ENCODE peak calls at places on chromosomes 7 and 10, in eight cellular contexts. Q is activated CD8-positive, alpha-beta memory T cell treated with anti-CD3 and anti-CD28 coated beads, Interleukin-2, amount 10 ng/mL, durations not matched to agents 7 days and 5 days; P is AG08396; C is PC-9; Z is HT-29; T is PC-3; V is activated naive CD4-positive, alpha-beta T cell treated with anti-CD3 and anti-CD28 coated beads, Interleukin-2, amount 10 ng/mL, durations not matched to agents 7 days and 5 days; K is GM18507. W is an unnamed sample.

GRCh38 chr7:120431016-120431415 is 158.0 kb downstream of the KCND2 start:
- DNase-seq in Q (no peak), P (no peak), C (no peak), Z (no peak), T (no peak), V (no peak), K (no peak), W (no peak)

GRCh38 chr7:24419070-24419469 is 135.1 kb downstream of the NPY start:
- DNase-seq in Q (no peak), P (no peak), C (no peak), Z (peak), T (peak), V (no peak), K (no peak), W (no peak)

GRCh38 chr7:139725077-139725476 is 52.7 kb downstream of the HIPK2 start:
- DNase-seq in Q (no peak), P (peak), C (peak), Z (no peak), T (peak), V (no peak), K (no peak), W (no peak)

GRCh38 chr7:27170936-27171635 is 3.0 kb downstream of the HOXA10 start:
- DNase-seq in Q (no peak), P (no peak), C (no peak), Z (peak), T (peak), V (no peak), K (no peak), W (no peak)

GRCh38 chr7:4191525-4191924 is 490.6 kb upstream of the FOXK1 start:
- DNase-seq in Q (no peak), P (no peak), C (no peak), Z (no peak), T (no peak), V (no peak), K (no peak), W (no peak)

GRCh38 chr7:151757274-151757673 is 119.6 kb downstream of the PRKAG2 start:
- DNase-seq in Q (no peak), P (peak), C (peak), Z (no peak), T (no peak), V (no peak), K (no peak), W (no peak)

GRCh38 chr10:130411496-130412070 is 275.4 kb downstream of the GLRX3 start:
- DNase-seq in Q (no peak), P (no peak), C (no peak), Z (no peak), T (no peak), V (no peak), K (no peak), W (no peak)

GRCh38 chr7:142626420-142627035 is 122.7 kb upstream of the PRSS1 start:
- DNase-seq in Q (peak), P (no peak), C (no peak), Z (peak), T (peak), V (peak), K (no peak), W (peak)

GRCh38 chr7:130369110-130369711 is 11.1 kb upstream of the CPA1 start:
- DNase-seq in Q (no peak), P (peak), C (no peak), Z (no peak), T (no peak), V (no peak), K (no peak), W (no peak)

GRCh38 chr7:27735165-27735564 is 4.8 kb upstream of the TAX1BP1 start:
- DNase-seq in Q (no peak), P (no peak), C (peak), Z (peak), T (peak), V (no peak), K (no peak), W (no peak)

GRCh38 chr10:17644485-17644964 is 574 bp downstream of the STAM start:
- DNase-seq in Q (no peak), P (peak), C (no peak), Z (peak), T (no peak), V (no peak), K (no peak), W (no peak)

GRCh38 chr7:130149575-130150139 is 55.5 kb downstream of the TMEM209 start:
- DNase-seq in Q (no peak), P (no peak), C (no peak), Z (no peak), T (no peak), V (no peak), K (no peak), W (no peak)

GRCh38 chr7:143269254-143269653 is 6.0 kb downstream of the GSTK1 start:
- DNase-seq in Q (no peak), P (no peak), C (no peak), Z (no peak), T (no peak), V (no peak), K (no peak), W (no peak)

GRCh38 chr10:29555746-29556481 is 78.9 kb downstream of the SVIL start:
- DNase-seq in Q (no peak), P (peak), C (no peak), Z (peak), T (peak), V (no peak), K (no peak), W (no peak)

GRCh38 chr10:5959581-5960069 is 17.7 kb downstream of the IL15RA start:
- DNase-seq in Q (no peak), P (no peak), C (no peak), Z (no peak), T (no peak), V (no peak), K (no peak), W (no peak)

GRCh38 chr10:23021430-23021829 is 73.9 kb upstream of the MSRB2 start:
- DNase-seq in Q (no peak), P (no peak), C (no peak), Z (no peak), T (no peak), V (no peak), K (no peak), W (no peak)

GRCh38 chr10:113469796-113470195 is 83.1 kb upstream of the HABP2 start:
- DNase-seq in Q (no peak), P (no peak), C (no peak), Z (no peak), T (no peak), V (no peak), K (no peak), W (no peak)

GRCh38 chr7:18927134-18927533 is 190.3 kb downstream of the TWIST1 start:
- DNase-seq in Q (no peak), P (peak), C (no peak), Z (no peak), T (no peak), V (no peak), K (no peak), W (no peak)

GRCh38 chr7:30315589-30315988 is 31.2 kb downstream of the ZNRF2 start:
- DNase-seq in Q (no peak), P (no peak), C (no peak), Z (no peak), T (peak), V (no peak), K (no peak), W (no peak)

GRCh38 chr10:48210391-48210790 is 64.1 kb downstream of the FRMPD2 start:
- DNase-seq in Q (no peak), P (no peak), C (no peak), Z (no peak), T (no peak), V (no peak), K (no peak), W (no peak)

GRCh38 chr10:71835671-71836593 is 15.1 kb downstream of the PSAP start:
- DNase-seq in Q (no peak), P (peak), C (peak), Z (no peak), T (no peak), V (no peak), K (peak), W (peak)

GRCh38 chr10:117534321-117535044 is 8.1 kb upstream of the EMX2 start:
- DNase-seq in Q (no peak), P (no peak), C (no peak), Z (no peak), T (no peak), V (no peak), K (no peak), W (no peak)

GRCh38 chr10:8288600-8288999 is 234.1 kb downstream of the GATA3 start:
- DNase-seq in Q (no peak), P (no peak), C (no peak), Z (no peak), T (no peak), V (no peak), K (no peak), W (no peak)

GRCh38 chr10:61765176-61766087 is 102.7 kb downstream of the CABCOCO1 start:
- DNase-seq in Q (no peak), P (no peak), C (no peak), Z (no peak), T (no peak), V (no peak), K (no peak), W (no peak)

GRCh38 chr7:32058017-32058416 is 12.2 kb downstream of the PDE1C start:
- DNase-seq in Q (no peak), P (no peak), C (peak), Z (no peak), T (no peak), V (no peak), K (no peak), W (no peak)

GRCh38 chr7:18345641-18346234 is 149.8 kb upstream of the HDAC9 start:
- DNase-seq in Q (no peak), P (peak), C (no peak), Z (peak), T (peak), V (peak), K (no peak), W (peak)

GRCh38 chr10:44805461-44806210 is 105.5 kb upstream of the TMEM72 start:
- DNase-seq in Q (peak), P (no peak), C (no peak), Z (no peak), T (no peak), V (no peak), K (no peak), W (peak)

GRCh38 chr7:18313970-18314369 is 181.6 kb upstream of the HDAC9 start:
- DNase-seq in Q (no peak), P (no peak), C (no peak), Z (no peak), T (peak), V (no peak), K (no peak), W (no peak)

GRCh38 chr10:72593963-72594362 is 31.9 kb downstream of the MICU1 start:
- DNase-seq in Q (no peak), P (no peak), C (no peak), Z (no peak), T (no peak), V (no peak), K (no peak), W (no peak)

GRCh38 chr10:73359492-73359891 is 828 bp upstream of the CFAP70 start:
- DNase-seq in Q (no peak), P (no peak), C (no peak), Z (peak), T (peak), V (no peak), K (no peak), W (no peak)

GRCh38 chr10:69446229-69446628 is 5.0 kb upstream of the TSPAN15 start:
- DNase-seq in Q (no peak), P (no peak), C (peak), Z (no peak), T (no peak), V (no peak), K (no peak), W (no peak)

GRCh38 chr7:17769918-17770317 is 170.4 kb downstream of the SNX13 start:
- DNase-seq in Q (peak), P (peak), C (peak), Z (peak), T (peak), V (peak), K (peak), W (peak)

GRCh38 chr10:97190452-97190851 is 4.7 kb upstream of the SLIT1 start:
- DNase-seq in Q (no peak), P (no peak), C (no peak), Z (no peak), T (no peak), V (no peak), K (no peak), W (no peak)

GRCh38 chr7:31922883-31923282 is 147.3 kb downstream of the PDE1C start:
- DNase-seq in Q (no peak), P (no peak), C (no peak), Z (no peak), T (no peak), V (no peak), K (no peak), W (no peak)

GRCh38 chr7:325811-326210 is 35.8 kb downstream of the FOXL3 start:
- DNase-seq in Q (no peak), P (no peak), C (no peak), Z (no peak), T (no peak), V (peak), K (no peak), W (no peak)

GRCh38 chr10:101709359-101710063 is 14.5 kb upstream of the FBXW4 start:
- DNase-seq in Q (no peak), P (no peak), C (no peak), Z (no peak), T (no peak), V (no peak), K (no peak), W (no peak)

GRCh38 chr10:92244796-92245195 is 46.1 kb downstream of the CPEB3 start:
- DNase-seq in Q (no peak), P (no peak), C (peak), Z (no peak), T (peak), V (no peak), K (no peak), W (no peak)

GRCh38 chr10:120184547-120185337 is 272.3 kb upstream of the PLPP4 start:
- DNase-seq in Q (no peak), P (no peak), C (no peak), Z (no peak), T (no peak), V (no peak), K (no peak), W (no peak)

GRCh38 chr10:5538892-5539651 is 14.3 kb downstream of the CALML3 start:
- DNase-seq in Q (no peak), P (no peak), C (no peak), Z (no peak), T (no peak), V (no peak), K (no peak), W (no peak)